ENCODE peak calls at places on chromosomes 6 and 20, in seven cellular contexts. One of them, this sample, is unnamed.

GRCh38 chr6:43803055-43803782 is 33.2 kb downstream of the VEGFA start:
- DNase-seq in mesenchymal stem cell: peak
- DNase-seq in trophoblast cell: no peak
- DNase-seq in IMR-90: no peak
- DNase-seq in mesendoderm: no peak
- DNase-seq in neuronal stem cell: no peak
- DNase-seq in H1: no peak
- DNase-seq in this sample: no peak

GRCh38 chr6:84546427-84546914 is 217.9 kb downstream of the TBX18 start:
- DNase-seq in H1: no peak
- DNase-seq in IMR-90: no peak
- DNase-seq in trophoblast cell: no peak
- DNase-seq in neuronal stem cell: no peak
- DNase-seq in mesenchymal stem cell: peak
- DNase-seq in mesendoderm: peak
- DNase-seq in this sample: no peak

GRCh38 chr6:90583179-90583578 is 3.7 kb downstream of the MAP3K7 start:
- DNase-seq in neuronal stem cell: no peak
- DNase-seq in trophoblast cell: no peak
- DNase-seq in mesendoderm: no peak
- DNase-seq in IMR-90: peak
- DNase-seq in H1: no peak
- DNase-seq in mesenchymal stem cell: peak
- DNase-seq in this sample: no peak

GRCh38 chr6:112139052-112139451 is 51.7 kb downstream of the FAM229B start:
- DNase-seq in IMR-90: no peak
- DNase-seq in H1: no peak
- DNase-seq in mesenchymal stem cell: no peak
- DNase-seq in mesendoderm: no peak
- DNase-seq in neuronal stem cell: no peak
- DNase-seq in trophoblast cell: no peak
- DNase-seq in this sample: no peak

GRCh38 chr6:27867941-27868705 is 44.1 kb downstream of the OR2B2 start:
- DNase-seq in H1: no peak
- DNase-seq in mesenchymal stem cell: peak
- DNase-seq in mesendoderm: peak
- DNase-seq in neuronal stem cell: no peak
- DNase-seq in IMR-90: peak
- DNase-seq in trophoblast cell: no peak
- DNase-seq in this sample: no peak

GRCh38 chr6:42120895-42121865 is 21.2 kb downstream of the C6orf132 start:
- DNase-seq in mesenchymal stem cell: no peak
- DNase-seq in mesendoderm: peak
- DNase-seq in neuronal stem cell: no peak
- DNase-seq in trophoblast cell: no peak
- DNase-seq in IMR-90: no peak
- DNase-seq in H1: no peak
- DNase-seq in this sample: no peak

GRCh38 chr6:41682497-41682961 is 44.3 kb downstream of the MDFI start:
- DNase-seq in H1: no peak
- DNase-seq in mesendoderm: no peak
- DNase-seq in neuronal stem cell: no peak
- DNase-seq in IMR-90: no peak
- DNase-seq in mesenchymal stem cell: no peak
- DNase-seq in trophoblast cell: no peak
- DNase-seq in this sample: no peak

GRCh38 chr6:166624275-166624674 is 2.8 kb downstream of the RPS6KA2 start:
- DNase-seq in neuronal stem cell: no peak
- DNase-seq in mesendoderm: no peak
- DNase-seq in trophoblast cell: no peak
- DNase-seq in H1: no peak
- DNase-seq in mesenchymal stem cell: peak
- DNase-seq in IMR-90: peak
- DNase-seq in this sample: no peak

GRCh38 chr6:159100011-159100788 is 55.4 kb upstream of the TAGAP start:
- DNase-seq in mesenchymal stem cell: no peak
- DNase-seq in neuronal stem cell: no peak
- DNase-seq in H1: no peak
- DNase-seq in mesendoderm: no peak
- DNase-seq in IMR-90: no peak
- DNase-seq in trophoblast cell: peak
- DNase-seq in this sample: no peak

GRCh38 chr6:157556671-157557430 is 175.9 kb downstream of the ZDHHC14 start:
- DNase-seq in mesenchymal stem cell: no peak
- DNase-seq in mesendoderm: no peak
- DNase-seq in neuronal stem cell: no peak
- DNase-seq in H1: no peak
- DNase-seq in IMR-90: no peak
- DNase-seq in trophoblast cell: no peak
- DNase-seq in this sample: no peak

GRCh38 chr20:44533928-44534327 is 12.1 kb upstream of the SERINC3 start:
- DNase-seq in mesenchymal stem cell: no peak
- DNase-seq in IMR-90: no peak
- DNase-seq in mesendoderm: no peak
- DNase-seq in neuronal stem cell: no peak
- DNase-seq in H1: no peak
- DNase-seq in trophoblast cell: no peak
- DNase-seq in this sample: no peak

GRCh38 chr6:7185561-7185960 is 77.8 kb downstream of the RREB1 start:
- DNase-seq in mesenchymal stem cell: no peak
- DNase-seq in mesendoderm: no peak
- DNase-seq in neuronal stem cell: no peak
- DNase-seq in H1: no peak
- DNase-seq in IMR-90: no peak
- DNase-seq in trophoblast cell: no peak
- DNase-seq in this sample: no peak

GRCh38 chr6:40352006-40352405 is 235.2 kb downstream of the LRFN2 start:
- DNase-seq in IMR-90: no peak
- DNase-seq in H1: no peak
- DNase-seq in mesenchymal stem cell: peak
- DNase-seq in mesendoderm: no peak
- DNase-seq in neuronal stem cell: no peak
- DNase-seq in trophoblast cell: no peak
- DNase-seq in this sample: no peak

GRCh38 chr6:84280030-84280429 is 52.6 kb upstream of the CEP162 start:
- DNase-seq in IMR-90: peak
- DNase-seq in mesenchymal stem cell: peak
- DNase-seq in H1: no peak
- DNase-seq in trophoblast cell: peak
- DNase-seq in neuronal stem cell: no peak
- DNase-seq in mesendoderm: no peak
- DNase-seq in this sample: no peak

GRCh38 chr6:127484207-127484858 is 25.1 kb upstream of the KIAA0408 start:
- DNase-seq in trophoblast cell: no peak
- DNase-seq in IMR-90: peak
- DNase-seq in mesendoderm: no peak
- DNase-seq in mesenchymal stem cell: peak
- DNase-seq in H1: no peak
- DNase-seq in neuronal stem cell: no peak
- DNase-seq in this sample: no peak

GRCh38 chr6:81511423-81511822 is 241.1 kb downstream of the TENT5A start:
- DNase-seq in neuronal stem cell: no peak
- DNase-seq in trophoblast cell: no peak
- DNase-seq in mesendoderm: no peak
- DNase-seq in IMR-90: no peak
- DNase-seq in mesenchymal stem cell: no peak
- DNase-seq in H1: no peak
- DNase-seq in this sample: no peak

GRCh38 chr6:36131517-36132220 is 1.4 kb downstream of the MAPK13 start:
- DNase-seq in IMR-90: peak
- DNase-seq in mesenchymal stem cell: peak
- DNase-seq in trophoblast cell: no peak
- DNase-seq in neuronal stem cell: no peak
- DNase-seq in H1: no peak
- DNase-seq in mesendoderm: peak
- DNase-seq in this sample: no peak

GRCh38 chr6:83311231-83311630 is 118.1 kb downstream of the RWDD2A start:
- DNase-seq in mesenchymal stem cell: no peak
- DNase-seq in neuronal stem cell: no peak
- DNase-seq in mesendoderm: no peak
- DNase-seq in H1: no peak
- DNase-seq in trophoblast cell: no peak
- DNase-seq in IMR-90: peak
- DNase-seq in this sample: no peak

GRCh38 chr20:21936261-21936660 is 230.8 kb downstream of the PAX1 start:
- DNase-seq in IMR-90: no peak
- DNase-seq in H1: no peak
- DNase-seq in trophoblast cell: no peak
- DNase-seq in neuronal stem cell: no peak
- DNase-seq in mesenchymal stem cell: no peak
- DNase-seq in mesendoderm: no peak
- DNase-seq in this sample: no peak

GRCh38 chr6:90369651-90370050 is 73.0 kb upstream of the BACH2 start:
- DNase-seq in mesendoderm: peak
- DNase-seq in mesenchymal stem cell: no peak
- DNase-seq in neuronal stem cell: no peak
- DNase-seq in trophoblast cell: no peak
- DNase-seq in H1: no peak
- DNase-seq in IMR-90: no peak
- DNase-seq in this sample: no peak

GRCh38 chr6:116111552-116112528 is 11.2 kb downstream of the NT5DC1 start:
- DNase-seq in mesenchymal stem cell: peak
- DNase-seq in H1: no peak
- DNase-seq in neuronal stem cell: no peak
- DNase-seq in trophoblast cell: no peak
- DNase-seq in IMR-90: peak
- DNase-seq in mesendoderm: peak
- DNase-seq in this sample: peak

GRCh38 chr6:56541736-56542366 is 100.8 kb downstream of the DST start:
- DNase-seq in IMR-90: no peak
- DNase-seq in mesendoderm: no peak
- DNase-seq in H1: no peak
- DNase-seq in neuronal stem cell: no peak
- DNase-seq in mesenchymal stem cell: peak
- DNase-seq in trophoblast cell: no peak
- DNase-seq in this sample: no peak

GRCh38 chr20:51752343-51752951 is 15.7 kb downstream of the ATP9A start:
- DNase-seq in H1: no peak
- DNase-seq in neuronal stem cell: no peak
- DNase-seq in mesendoderm: no peak
- DNase-seq in IMR-90: peak
- DNase-seq in trophoblast cell: no peak
- DNase-seq in mesenchymal stem cell: peak
- DNase-seq in this sample: no peak

GRCh38 chr6:8082954-8083858 is 19.0 kb upstream of the BLOC1S5 start:
- DNase-seq in trophoblast cell: no peak
- DNase-seq in IMR-90: peak
- DNase-seq in H1: no peak
- DNase-seq in neuronal stem cell: no peak
- DNase-seq in mesenchymal stem cell: peak
- DNase-seq in mesendoderm: peak
- DNase-seq in this sample: no peak

GRCh38 chr6:146850238-146850896 is 251.6 kb downstream of the ADGB start:
- DNase-seq in IMR-90: peak
- DNase-seq in trophoblast cell: no peak
- DNase-seq in H1: no peak
- DNase-seq in mesendoderm: peak
- DNase-seq in neuronal stem cell: no peak
- DNase-seq in mesenchymal stem cell: peak
- DNase-seq in this sample: no peak

DNA sequence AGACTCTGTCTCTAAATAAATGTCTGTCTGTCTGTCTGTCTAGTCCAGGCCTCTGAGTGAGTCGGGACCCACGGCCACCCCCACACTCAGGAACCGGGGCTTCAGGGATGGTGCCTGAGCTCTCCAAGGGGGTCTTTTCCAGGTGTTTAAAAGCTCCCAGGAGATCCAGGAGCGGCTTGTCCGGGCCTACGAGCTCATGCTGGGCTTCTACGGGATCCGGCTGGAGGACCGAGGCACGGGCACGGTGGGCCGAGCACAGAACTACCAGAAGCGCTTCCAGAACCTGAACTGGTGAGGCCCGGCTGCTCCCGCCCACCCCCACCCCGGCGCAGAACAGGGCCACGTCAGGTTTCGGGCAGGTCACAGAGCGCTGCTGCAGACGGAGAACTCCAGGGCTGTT is 5.5 kb upstream of the COL9A3 start:
- DNase-seq in mesendoderm: no peak
- DNase-seq in H1: no peak
- DNase-seq in IMR-90: no peak
- DNase-seq in mesenchymal stem cell: no peak
- DNase-seq in neuronal stem cell: no peak
- DNase-seq in trophoblast cell: no peak
- DNase-seq in this sample: no peak
- H2BK5ac ChIP-seq in mesendoderm: no peak
- H2BK5ac ChIP-seq in H1: no peak
- H2BK5ac ChIP-seq in IMR-90: no peak
- H2BK5ac ChIP-seq in mesenchymal stem cell: no peak
- H2BK5ac ChIP-seq in neuronal stem cell: no peak
- H2BK5ac ChIP-seq in trophoblast cell: no peak
- H2BK5ac ChIP-seq in this sample: no peak

GRCh38 chr6:121688974-121689373 is 253.5 kb downstream of the GJA1 start:
- DNase-seq in mesendoderm: no peak
- DNase-seq in IMR-90: no peak
- DNase-seq in mesenchymal stem cell: no peak
- DNase-seq in neuronal stem cell: no peak
- DNase-seq in trophoblast cell: no peak
- DNase-seq in H1: no peak
- DNase-seq in this sample: no peak
- H2BK5ac ChIP-seq in mesendoderm: no peak
- H2BK5ac ChIP-seq in IMR-90: no peak
- H2BK5ac ChIP-seq in mesenchymal stem cell: no peak
- H2BK5ac ChIP-seq in neuronal stem cell: no peak
- H2BK5ac ChIP-seq in trophoblast cell: no peak
- H2BK5ac ChIP-seq in H1: no peak
- H2BK5ac ChIP-seq in this sample: no peak

GRCh38 chr6:4585682-4586468 is 190.3 kb upstream of the CDYL start:
- DNase-seq in trophoblast cell: peak
- DNase-seq in neuronal stem cell: no peak
- DNase-seq in mesendoderm: peak
- DNase-seq in IMR-90: no peak
- DNase-seq in H1: no peak
- DNase-seq in mesenchymal stem cell: no peak
- DNase-seq in this sample: no peak

GRCh38 chr6:4584801-4585200 is 191.4 kb upstream of the CDYL start:
- DNase-seq in trophoblast cell: no peak
- DNase-seq in IMR-90: no peak
- DNase-seq in H1: no peak
- DNase-seq in neuronal stem cell: no peak
- DNase-seq in mesendoderm: no peak
- DNase-seq in mesenchymal stem cell: no peak
- DNase-seq in this sample: no peak

GRCh38 chr6:4587171-4587570 is 189.0 kb upstream of the CDYL start:
- DNase-seq in neuronal stem cell: no peak
- DNase-seq in mesenchymal stem cell: no peak
- DNase-seq in trophoblast cell: peak
- DNase-seq in mesendoderm: no peak
- DNase-seq in IMR-90: no peak
- DNase-seq in H1: no peak
- DNase-seq in this sample: no peak

GRCh38 chr6:4588163-4588562 is 188.0 kb upstream of the CDYL start:
- DNase-seq in trophoblast cell: no peak
- DNase-seq in neuronal stem cell: no peak
- DNase-seq in IMR-90: no peak
- DNase-seq in mesenchymal stem cell: no peak
- DNase-seq in mesendoderm: no peak
- DNase-seq in H1: no peak
- DNase-seq in this sample: no peak

GRCh38 chr6:4586469-4586859 is 189.7 kb upstream of the CDYL start:
- DNase-seq in trophoblast cell: no peak
- DNase-seq in mesenchymal stem cell: no peak
- DNase-seq in H1: no peak
- DNase-seq in IMR-90: no peak
- DNase-seq in neuronal stem cell: no peak
- DNase-seq in mesendoderm: no peak
- DNase-seq in this sample: no peak
- H2BK5ac ChIP-seq in trophoblast cell: peak
- H2BK5ac ChIP-seq in mesenchymal stem cell: no peak
- H2BK5ac ChIP-seq in H1: no peak
- H2BK5ac ChIP-seq in IMR-90: no peak
- H2BK5ac ChIP-seq in neuronal stem cell: no peak
- H2BK5ac ChIP-seq in mesendoderm: no peak
- H2BK5ac ChIP-seq in this sample: no peak

GRCh38 chr6:32120573-32121059 is 7.4 kb downstream of the ATF6B start:
- DNase-seq in IMR-90: no peak
- DNase-seq in neuronal stem cell: no peak
- DNase-seq in mesenchymal stem cell: no peak
- DNase-seq in trophoblast cell: no peak
- DNase-seq in H1: no peak
- DNase-seq in mesendoderm: no peak
- DNase-seq in this sample: no peak
- H2BK5ac ChIP-seq in IMR-90: no peak
- H2BK5ac ChIP-seq in neuronal stem cell: no peak
- H2BK5ac ChIP-seq in mesenchymal stem cell: no peak
- H2BK5ac ChIP-seq in trophoblast cell: no peak
- H2BK5ac ChIP-seq in H1: no peak
- H2BK5ac ChIP-seq in mesendoderm: no peak
- H2BK5ac ChIP-seq in this sample: no peak